ENCODE peak calls at places on chromosomes 6 and 20, in five cellular contexts. F, Z, U, X and K are unnamed samples. For H3K79me2, the result is how much of the 10 kb centered on the place peaks cover.

GRCh38 chr20:19078448-19079373 is 133.7 kb upstream of the SLC24A3 start:
- DNase-seq in F (no peak), Z (no peak), U (no peak), X (no peak), K (no peak)

GRCh38 chr20:52494244-52494643 is 302.7 kb upstream of the ZFP64 start:
- DNase-seq in U (peak), X (no peak), F (no peak), Z (peak), K (peak)

GRCh38 chr6:79453558-79454042 is 83.6 kb downstream of the LCA5 start:
- DNase-seq in U (no peak), F (no peak), Z (no peak), X (no peak), K (peak)

GRCh38 chr6:34497411-34497810 is 31.5 kb downstream of the PACSIN1 start:
- DNase-seq in X (no peak), F (no peak), U (no peak), Z (no peak), K (no peak)

GRCh38 chr20:48002517-48002970 is 217.3 kb upstream of the SULF2 start:
- DNase-seq in U (no peak), X (no peak), F (no peak), Z (no peak), K (no peak)

GRCh38 chr20:45406260-45407066 is 1.6 kb upstream of the DBNDD2 start:
- DNase-seq in Z (peak), U (peak), X (peak), F (peak), K (peak)

GRCh38 chr6:167827588-167828324 is 1.0 kb downstream of the AFDN start:
- DNase-seq in X (peak), F (peak), Z (peak), U (peak), K (peak)

GRCh38 chr6:166870602-166871208 is 85.6 kb downstream of the RNASET2 start:
- DNase-seq in U (no peak), Z (no peak), X (no peak), F (no peak), K (no peak)

GRCh38 chr20:32752458-32753250 is 9.4 kb upstream of the COMMD7 start:
- DNase-seq in F (no peak), U (no peak), Z (peak), X (no peak), K (no peak)

GRCh38 chr6:124970763-124971162 is 8.5 kb downstream of the RNF217 start:
- DNase-seq in Z (no peak), X (no peak), F (no peak), U (no peak), K (no peak)

GRCh38 chr6:26216886-26217713 is 129.9 kb downstream of the HFE start:
- DNase-seq in X (peak), Z (no peak), U (peak), F (no peak), K (peak)

GRCh38 chr6:119174879-119175817 is 96.7 kb upstream of the FAM184A start:
- DNase-seq in Z (no peak), X (no peak), U (no peak), F (no peak), K (no peak)

GRCh38 chr20:49887828-49888340 is 27.4 kb downstream of the SPATA2 start:
- DNase-seq in U (no peak), F (no peak), Z (no peak), X (no peak), K (no peak)

GRCh38 chr6:39430968-39431523 is 108.5 kb upstream of the KCNK16 start:
- DNase-seq in F (peak), Z (no peak), U (peak), X (peak), K (peak)

GRCh38 chr6:39430446-39430845 is 107.9 kb upstream of the KCNK16 start:
- DNase-seq in X (no peak), F (no peak), U (no peak), Z (no peak), K (no peak)

GRCh38 chr6:39433630-39434029 is 111.1 kb upstream of the KCNK16 start:
- DNase-seq in Z (no peak), U (no peak), X (no peak), F (no peak), K (no peak)

GRCh38 chr6:39428152-39428551 is 105.7 kb upstream of the KCNK16 start:
- DNase-seq in U (no peak), Z (no peak), X (no peak), F (no peak), K (no peak)

GRCh38 chr6:39432311-39433025 is 110.0 kb upstream of the KCNK16 start:
- DNase-seq in Z (no peak), F (no peak), U (no peak), X (no peak), K (no peak)
- TF ChIP-seq CTCF in Z (no peak), F (no peak), U (no peak), X (no peak), K (no peak)

DNA sequence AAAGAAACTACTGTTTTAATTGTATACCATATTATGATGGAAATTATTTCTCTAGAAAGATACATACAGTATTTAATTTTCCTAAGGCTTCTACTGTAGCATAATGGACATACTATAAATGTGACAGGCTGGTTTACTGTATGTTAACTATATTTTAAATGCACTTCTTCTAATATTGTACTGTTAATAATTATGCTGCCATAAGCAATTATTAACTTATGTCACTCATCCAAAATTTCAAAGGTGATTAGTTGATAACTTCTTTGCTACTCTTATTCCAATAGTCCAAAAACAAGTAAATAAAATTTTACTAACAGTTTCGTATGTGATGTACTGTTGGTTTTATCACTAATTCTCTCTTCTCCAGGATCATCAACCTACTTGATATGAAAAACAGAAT is 28.1 kb downstream of the HIVEP2 start:
- DNase-seq in F (no peak), X (no peak), Z (no peak), U (no peak), K (no peak)
- H3K79me2 ChIP-seq in F (under half), X (under half), Z (under half), U (under half), K (under half)

DNA sequence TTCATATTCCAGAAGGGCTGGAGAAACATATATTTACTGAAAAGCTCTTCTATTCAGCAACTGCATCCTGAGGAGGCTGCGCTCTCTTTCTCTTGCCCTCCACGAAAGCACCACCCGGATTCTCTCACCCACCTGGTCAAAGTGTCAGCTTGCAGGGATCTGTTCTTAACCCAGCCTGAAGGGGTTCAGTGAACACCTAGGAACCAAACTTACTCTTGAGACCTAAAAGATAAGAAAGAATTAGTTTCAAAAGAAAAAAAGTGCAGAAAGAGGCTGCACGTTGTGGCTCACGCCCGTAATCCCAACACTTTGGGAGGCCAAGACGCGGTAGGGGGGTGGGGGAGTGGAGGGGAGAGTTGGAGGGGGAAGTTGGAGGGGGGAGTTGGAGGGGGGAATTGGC is 18.5 kb downstream of the GPX5 start:
- DNase-seq in F (no peak), U (no peak), Z (no peak), X (peak), K (peak)
- H3K4me3 ChIP-seq in F (peak), U (peak), Z (no peak), X (peak), K (peak)

GRCh38 chr6:68650142-68650541 is 15.1 kb downstream of the ADGRB3 start:
- DNase-seq in F (no peak), U (no peak), X (no peak), Z (no peak), K (no peak)

GRCh38 chr6:68653706-68654089 is 18.6 kb downstream of the ADGRB3 start:
- DNase-seq in Z (no peak), F (no peak), U (no peak), X (no peak), K (no peak)

GRCh38 chr6:68651018-68651985 is 16.2 kb downstream of the ADGRB3 start:
- DNase-seq in U (no peak), Z (no peak), X (no peak), F (no peak), K (no peak)

GRCh38 chr6:68653074-68653705 is 18.1 kb downstream of the ADGRB3 start:
- DNase-seq in Z (no peak), U (no peak), X (no peak), F (no peak), K (no peak)

DNA sequence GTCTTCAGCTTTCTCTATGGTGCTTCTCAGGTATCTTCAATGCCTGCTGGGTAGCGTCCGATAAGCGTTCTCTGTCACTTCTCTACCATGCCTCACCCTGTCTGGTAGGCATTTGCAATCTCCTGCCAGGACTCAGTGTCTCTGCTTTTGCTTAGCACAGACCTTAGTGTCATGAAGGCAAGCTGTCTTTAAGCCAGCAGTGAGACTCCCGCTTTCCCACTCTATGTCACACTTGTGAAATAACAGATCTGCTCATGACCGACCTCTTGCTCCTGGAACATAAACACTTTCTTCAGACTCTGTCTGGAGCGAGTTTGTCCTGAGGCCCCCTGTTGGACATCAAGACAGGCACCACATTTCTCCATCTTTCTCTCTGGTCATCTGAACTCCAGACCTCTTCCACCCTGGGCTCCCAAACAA is 17.0 kb downstream of the ADGRB3 start:
- DNase-seq in U (no peak), Z (no peak), X (peak), F (no peak), K (no peak)
- TF ChIP-seq CTCF in U (peak), Z (peak), X (peak), F (no peak), K (no peak)

DNA sequence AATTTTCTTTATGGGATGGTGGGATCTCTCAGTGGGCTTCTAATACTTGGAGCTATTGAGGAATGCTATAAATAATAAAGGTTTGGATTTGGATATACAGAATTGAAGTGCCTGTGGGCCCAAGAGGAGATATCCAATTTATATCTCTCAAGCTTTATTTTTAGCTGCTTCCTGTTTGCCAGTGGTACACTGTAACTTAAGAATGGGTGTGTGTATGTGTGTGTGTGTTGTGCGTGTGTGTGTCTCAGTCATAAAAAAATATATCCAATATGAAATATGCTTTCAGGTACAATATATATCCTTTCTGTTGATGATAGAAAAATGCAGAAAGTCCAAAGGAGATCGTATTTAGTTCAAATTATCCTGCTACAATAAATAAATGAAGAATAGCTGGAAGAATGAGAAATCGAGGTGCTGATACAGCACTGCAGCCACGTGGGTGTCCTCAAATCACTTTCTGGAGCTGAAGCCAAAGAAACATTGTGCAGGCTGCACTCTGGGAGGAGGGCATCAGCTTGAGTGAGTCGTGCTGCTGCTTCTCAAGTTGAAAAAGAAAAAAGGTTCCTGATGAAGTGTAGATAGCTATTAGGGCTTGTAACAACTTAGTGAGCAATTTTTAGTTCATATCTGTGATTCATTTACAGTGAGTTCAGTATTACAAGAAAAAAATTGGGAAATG is 40.3 kb downstream of the DSE start:
- DNase-seq in F (no peak), Z (peak), U (peak), X (no peak), K (no peak)
- H3K79me2 ChIP-seq in F (under half), Z (under half), U (half or more), X (half or more), K (under half)

GRCh38 chr6:32843321-32843978 is 397 bp downstream of the PSMB8 start:
- DNase-seq in Z (no peak), U (no peak), F (no peak), X (no peak), K (no peak)

GRCh38 chr6:32843979-32844838 is at the start of gene PSMB8:
- DNase-seq in X (peak), U (peak), F (peak), Z (peak), K (peak)

GRCh38 chr6:32840604-32841246 is 2.2 kb upstream of the TAP2 start:
- DNase-seq in Z (no peak), X (no peak), F (no peak), U (no peak), K (no peak)

GRCh38 chr6:32842021-32842650 is 1.7 kb downstream of the PSMB8 start:
- DNase-seq in U (no peak), X (no peak), Z (no peak), F (no peak), K (no peak)

GRCh38 chr6:32842690-32843089 is 1.2 kb downstream of the PSMB8 start:
- DNase-seq in X (no peak), F (no peak), Z (no peak), U (no peak), K (no peak)
- H3K4me3 ChIP-seq in X (peak), F (no peak), Z (peak), U (no peak), K (peak)

GRCh38 chr6:95786802-95787201 is 209.5 kb downstream of the MANEA start:
- DNase-seq in U (no peak), Z (no peak), X (no peak), F (no peak), K (no peak)
- TF ChIP-seq CTCF in U (no peak), Z (no peak), X (no peak), F (no peak), K (no peak)

DNA sequence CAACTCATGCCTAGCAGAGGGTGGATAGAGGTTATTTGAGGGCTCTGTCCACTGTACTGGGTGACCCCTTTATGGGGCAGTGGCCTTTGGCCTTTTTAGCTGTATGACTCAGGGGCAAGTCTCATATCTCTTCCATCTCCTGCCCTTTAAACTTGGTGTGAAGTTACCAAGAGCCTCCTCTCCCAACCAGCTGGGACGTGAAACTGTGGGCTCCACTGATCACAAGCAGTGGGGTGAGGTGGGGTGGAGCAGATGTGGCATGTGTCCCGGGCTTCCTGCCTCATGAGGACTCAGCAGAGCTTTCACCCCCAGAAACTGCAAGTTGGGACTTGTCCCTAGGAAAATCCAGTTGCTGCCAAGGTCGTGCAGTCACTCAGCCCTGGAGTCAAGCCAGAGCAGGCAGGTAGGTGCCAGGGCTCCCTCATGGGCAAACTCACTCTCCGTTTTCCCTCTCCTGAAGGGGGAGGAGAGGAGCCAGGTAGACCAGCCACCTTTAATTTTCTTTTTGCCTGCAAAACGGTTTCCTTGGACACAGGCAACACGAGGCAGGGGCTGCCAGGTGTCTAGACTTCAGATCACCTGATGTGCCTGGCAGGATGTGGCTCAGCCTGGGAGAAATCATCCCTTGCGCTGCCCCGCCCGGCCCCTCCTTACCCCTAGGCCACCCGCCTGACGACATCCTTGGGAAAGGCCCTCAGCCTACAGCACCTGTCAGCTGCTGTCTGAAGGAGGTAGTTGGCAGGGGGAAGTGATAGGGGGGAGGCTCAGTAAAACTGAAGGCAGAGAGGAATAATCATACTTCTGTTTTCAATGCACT is 4.0 kb downstream of the CDKN1A start:
- DNase-seq in Z (peak), F (no peak), U (peak), X (peak), K (peak)
- H3K79me2 ChIP-seq in Z (under half), F (half or more), U (half or more), X (under half), K (under half)

GRCh38 chr20:59421089-59421488 is 120.7 kb downstream of the EDN3 start:
- DNase-seq in X (no peak), Z (no peak), U (no peak), F (no peak), K (no peak)
- H3K4me3 ChIP-seq in X (no peak), Z (no peak), U (no peak), F (no peak), K (no peak)